ENCODE peak calls at places on chromosomes 5 and 9, in six cellular contexts. One of them, this sample, is unnamed.

GRCh38 chr9:136089697-136090045 is 5.4 kb downstream of the NACC2 start:
- DNase-seq in H9: no peak
- DNase-seq in IMR-90: peak
- DNase-seq in trophoblast cell: no peak
- DNase-seq in H1: no peak
- DNase-seq in mesenchymal stem cell: peak
- DNase-seq in this sample: no peak

GRCh38 chr5:170632266-170632984 is 128.6 kb downstream of the KCNIP1 start:
- DNase-seq in mesenchymal stem cell: peak
- DNase-seq in H9: peak
- DNase-seq in H1: no peak
- DNase-seq in trophoblast cell: peak
- DNase-seq in IMR-90: no peak
- DNase-seq in this sample: no peak

GRCh38 chr5:174453690-174454089 is 270.7 kb upstream of the MSX2 start:
- DNase-seq in IMR-90: no peak
- DNase-seq in H1: no peak
- DNase-seq in H9: no peak
- DNase-seq in mesenchymal stem cell: no peak
- DNase-seq in trophoblast cell: peak
- DNase-seq in this sample: no peak

GRCh38 chr5:355379-355935 is 33.9 kb downstream of the AHRR start:
- DNase-seq in H1: no peak
- DNase-seq in IMR-90: no peak
- DNase-seq in mesenchymal stem cell: no peak
- DNase-seq in H9: peak
- DNase-seq in trophoblast cell: no peak
- DNase-seq in this sample: no peak

GRCh38 chr9:32671333-32671732 is 35.9 kb upstream of the TAF1L start:
- DNase-seq in mesenchymal stem cell: no peak
- DNase-seq in H1: no peak
- DNase-seq in H9: no peak
- DNase-seq in IMR-90: no peak
- DNase-seq in trophoblast cell: no peak
- DNase-seq in this sample: no peak

GRCh38 chr9:19922476-19923118 is 133.8 kb upstream of the SLC24A2 start:
- DNase-seq in IMR-90: peak
- DNase-seq in H9: peak
- DNase-seq in mesenchymal stem cell: peak
- DNase-seq in H1: peak
- DNase-seq in trophoblast cell: peak
- DNase-seq in this sample: peak

GRCh38 chr9:6197330-6197729 is 18.3 kb upstream of the IL33 start:
- DNase-seq in trophoblast cell: no peak
- DNase-seq in H9: peak
- DNase-seq in IMR-90: peak
- DNase-seq in H1: no peak
- DNase-seq in mesenchymal stem cell: no peak
- DNase-seq in this sample: peak

GRCh38 chr9:83334320-83334719 is 203.9 kb downstream of the FRMD3 start:
- DNase-seq in mesenchymal stem cell: peak
- DNase-seq in H1: no peak
- DNase-seq in trophoblast cell: peak
- DNase-seq in IMR-90: peak
- DNase-seq in H9: peak
- DNase-seq in this sample: peak

GRCh38 chr9:93463638-93464248 is 10.4 kb upstream of the FAM120AOS start:
- DNase-seq in mesenchymal stem cell: no peak
- DNase-seq in H1: no peak
- DNase-seq in IMR-90: no peak
- DNase-seq in trophoblast cell: no peak
- DNase-seq in H9: no peak
- DNase-seq in this sample: no peak

GRCh38 chr5:164253764-164254163 is 748.3 kb downstream of the MAT2B start:
- DNase-seq in trophoblast cell: no peak
- DNase-seq in mesenchymal stem cell: no peak
- DNase-seq in H9: no peak
- DNase-seq in H1: no peak
- DNase-seq in IMR-90: no peak
- DNase-seq in this sample: no peak

GRCh38 chr5:96081276-96081858 is 119.7 kb upstream of the ELL2 start:
- DNase-seq in trophoblast cell: no peak
- DNase-seq in IMR-90: peak
- DNase-seq in H9: no peak
- DNase-seq in H1: no peak
- DNase-seq in mesenchymal stem cell: peak
- DNase-seq in this sample: no peak

GRCh38 chr5:96079962-96080361 is 118.3 kb upstream of the ELL2 start:
- DNase-seq in mesenchymal stem cell: no peak
- DNase-seq in IMR-90: no peak
- DNase-seq in H9: no peak
- DNase-seq in H1: no peak
- DNase-seq in trophoblast cell: no peak
- DNase-seq in this sample: no peak

GRCh38 chr5:96084874-96085545 is 123.4 kb upstream of the ELL2 start:
- DNase-seq in H1: no peak
- DNase-seq in IMR-90: no peak
- DNase-seq in H9: no peak
- DNase-seq in mesenchymal stem cell: no peak
- DNase-seq in trophoblast cell: no peak
- DNase-seq in this sample: no peak

GRCh38 chr5:96080557-96080956 is 118.9 kb upstream of the ELL2 start:
- DNase-seq in IMR-90: peak
- DNase-seq in H1: no peak
- DNase-seq in trophoblast cell: no peak
- DNase-seq in H9: no peak
- DNase-seq in mesenchymal stem cell: peak
- DNase-seq in this sample: no peak

GRCh38 chr5:96083361-96083881 is 121.8 kb upstream of the ELL2 start:
- DNase-seq in IMR-90: peak
- DNase-seq in trophoblast cell: no peak
- DNase-seq in mesenchymal stem cell: peak
- DNase-seq in H1: no peak
- DNase-seq in H9: peak
- DNase-seq in this sample: no peak
- H2BK120ac ChIP-seq in IMR-90: peak
- H2BK120ac ChIP-seq in trophoblast cell: no peak
- H2BK120ac ChIP-seq in mesenchymal stem cell: no peak
- H2BK120ac ChIP-seq in H1: no peak
- H2BK120ac ChIP-seq in H9: no peak
- H2BK120ac ChIP-seq in this sample: no peak

GRCh38 chr9:105742088-105742487 is 47.7 kb downstream of the TMEM38B start:
- DNase-seq in H9: no peak
- DNase-seq in trophoblast cell: no peak
- DNase-seq in IMR-90: no peak
- DNase-seq in mesenchymal stem cell: no peak
- DNase-seq in H1: no peak
- DNase-seq in this sample: no peak
- H4K91ac ChIP-seq in H9: no peak
- H4K91ac ChIP-seq in trophoblast cell: no peak
- H4K91ac ChIP-seq in IMR-90: no peak
- H4K91ac ChIP-seq in mesenchymal stem cell: no peak
- H4K91ac ChIP-seq in H1: no peak
- H4K91ac ChIP-seq in this sample: no peak

GRCh38 chr9:137580209-137580957 is 1.7 kb upstream of the DPH7 start:
- DNase-seq in H9: peak
- DNase-seq in H1: no peak
- DNase-seq in mesenchymal stem cell: no peak
- DNase-seq in trophoblast cell: no peak
- DNase-seq in IMR-90: no peak
- DNase-seq in this sample: no peak

GRCh38 chr9:137579259-137579604 is 507 bp upstream of the DPH7 start:
- DNase-seq in H9: peak
- DNase-seq in mesenchymal stem cell: no peak
- DNase-seq in trophoblast cell: no peak
- DNase-seq in H1: no peak
- DNase-seq in IMR-90: no peak
- DNase-seq in this sample: no peak

GRCh38 chr9:137575725-137576411 is 2.9 kb downstream of the DPH7 start:
- DNase-seq in H9: no peak
- DNase-seq in IMR-90: no peak
- DNase-seq in H1: no peak
- DNase-seq in trophoblast cell: no peak
- DNase-seq in mesenchymal stem cell: no peak
- DNase-seq in this sample: no peak

GRCh38 chr9:137580958-137581331 is 2.2 kb upstream of the DPH7 start:
- DNase-seq in IMR-90: no peak
- DNase-seq in trophoblast cell: no peak
- DNase-seq in H9: no peak
- DNase-seq in mesenchymal stem cell: no peak
- DNase-seq in H1: no peak
- DNase-seq in this sample: no peak

DNA sequence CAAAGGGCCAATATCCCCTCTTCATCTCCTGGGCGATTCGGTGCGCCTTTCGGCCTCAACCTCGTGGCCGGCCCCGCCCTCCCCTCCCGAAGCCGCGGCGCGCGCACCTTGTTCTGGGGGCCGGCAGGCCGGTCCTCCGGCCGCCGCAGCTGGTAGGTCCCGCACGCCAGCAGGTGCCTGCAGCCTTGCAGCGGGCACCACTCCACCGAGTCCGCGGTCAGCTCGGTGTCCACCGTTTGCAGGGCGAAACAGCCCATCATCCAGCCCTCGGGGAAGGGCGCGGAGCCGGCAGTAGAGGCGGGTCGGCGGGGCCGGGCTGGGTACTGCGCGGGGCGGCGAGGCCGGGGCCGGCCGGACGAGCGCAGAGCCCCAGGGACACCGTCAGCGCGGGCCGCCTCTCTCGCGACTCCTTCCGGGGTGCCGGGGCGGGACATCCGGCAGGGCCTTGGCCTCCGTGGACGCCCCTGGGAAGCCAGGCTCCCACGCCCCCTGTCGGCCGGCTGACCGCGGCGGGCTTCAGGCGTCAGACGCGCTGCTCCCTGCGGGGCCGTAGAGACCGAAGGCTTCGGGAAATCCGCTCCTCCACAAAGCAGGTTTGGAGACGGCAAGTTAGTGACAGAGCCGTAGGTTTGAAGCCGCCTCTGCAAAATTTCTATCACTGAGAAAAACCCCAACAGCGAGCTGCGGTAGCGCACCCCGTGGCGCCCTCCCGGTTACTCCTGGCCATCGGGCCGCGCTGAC is at the start of gene DPH7:
- DNase-seq in mesenchymal stem cell: peak
- DNase-seq in IMR-90: peak
- DNase-seq in trophoblast cell: peak
- DNase-seq in H9: peak
- DNase-seq in H1: peak
- DNase-seq in this sample: peak
- H3K18ac ChIP-seq in mesenchymal stem cell: peak
- H3K18ac ChIP-seq in IMR-90: no peak
- H3K18ac ChIP-seq in trophoblast cell: peak
- H3K18ac ChIP-seq in H9: peak
- H3K18ac ChIP-seq in H1: peak
- H3K18ac ChIP-seq in this sample: peak

DNA sequence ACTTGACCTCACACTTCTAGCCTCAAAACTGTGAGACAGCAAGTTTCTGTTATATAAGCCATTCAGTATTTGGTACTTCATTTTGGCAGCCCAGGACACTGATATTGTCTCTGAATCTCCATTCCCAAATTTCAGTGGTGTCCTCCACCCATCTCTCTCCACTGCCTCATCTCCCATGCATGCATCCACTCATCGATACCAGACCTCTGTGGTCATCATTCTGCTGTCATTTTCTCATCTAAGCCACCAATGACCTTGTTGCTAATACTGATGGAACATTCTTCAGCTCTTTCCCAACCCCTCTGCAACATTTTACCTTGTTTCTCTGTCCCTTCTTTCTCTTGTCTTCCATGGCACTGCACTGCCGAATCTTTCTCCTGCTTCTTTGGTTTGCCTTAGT is 221.8 kb downstream of the SNX18 start:
- DNase-seq in trophoblast cell: no peak
- DNase-seq in IMR-90: no peak
- DNase-seq in mesenchymal stem cell: no peak
- DNase-seq in H1: no peak
- DNase-seq in H9: no peak
- DNase-seq in this sample: no peak
- H2BK120ac ChIP-seq in trophoblast cell: no peak
- H2BK120ac ChIP-seq in IMR-90: peak
- H2BK120ac ChIP-seq in mesenchymal stem cell: no peak
- H2BK120ac ChIP-seq in H1: no peak
- H2BK120ac ChIP-seq in H9: no peak
- H2BK120ac ChIP-seq in this sample: no peak

DNA sequence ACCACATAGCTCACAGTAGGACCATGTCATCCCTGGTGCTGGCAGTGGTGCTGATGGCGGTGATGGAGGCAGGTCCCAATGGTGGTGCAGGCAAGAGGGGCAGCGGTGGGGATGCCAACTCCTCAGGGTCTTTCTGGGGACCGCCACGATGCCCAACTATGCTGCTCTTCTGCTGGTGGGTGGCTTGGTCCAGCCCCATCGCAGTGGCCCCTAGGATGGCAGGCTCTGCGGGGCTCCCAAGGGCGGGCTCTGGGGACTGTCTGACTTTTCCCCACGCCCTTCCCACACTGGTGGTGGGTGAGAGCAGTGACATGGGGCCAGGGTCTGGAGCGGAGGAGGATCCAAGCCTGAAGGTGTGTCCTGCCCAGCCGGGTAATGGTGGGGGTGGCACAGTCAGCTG is 288.9 kb upstream of the RIOK2 start:
- DNase-seq in H1: no peak
- DNase-seq in H9: no peak
- DNase-seq in trophoblast cell: no peak
- DNase-seq in mesenchymal stem cell: no peak
- DNase-seq in IMR-90: no peak
- DNase-seq in this sample: no peak
- H4K91ac ChIP-seq in H1: no peak
- H4K91ac ChIP-seq in H9: no peak
- H4K91ac ChIP-seq in trophoblast cell: no peak
- H4K91ac ChIP-seq in mesenchymal stem cell: no peak
- H4K91ac ChIP-seq in IMR-90: no peak
- H4K91ac ChIP-seq in this sample: no peak

DNA sequence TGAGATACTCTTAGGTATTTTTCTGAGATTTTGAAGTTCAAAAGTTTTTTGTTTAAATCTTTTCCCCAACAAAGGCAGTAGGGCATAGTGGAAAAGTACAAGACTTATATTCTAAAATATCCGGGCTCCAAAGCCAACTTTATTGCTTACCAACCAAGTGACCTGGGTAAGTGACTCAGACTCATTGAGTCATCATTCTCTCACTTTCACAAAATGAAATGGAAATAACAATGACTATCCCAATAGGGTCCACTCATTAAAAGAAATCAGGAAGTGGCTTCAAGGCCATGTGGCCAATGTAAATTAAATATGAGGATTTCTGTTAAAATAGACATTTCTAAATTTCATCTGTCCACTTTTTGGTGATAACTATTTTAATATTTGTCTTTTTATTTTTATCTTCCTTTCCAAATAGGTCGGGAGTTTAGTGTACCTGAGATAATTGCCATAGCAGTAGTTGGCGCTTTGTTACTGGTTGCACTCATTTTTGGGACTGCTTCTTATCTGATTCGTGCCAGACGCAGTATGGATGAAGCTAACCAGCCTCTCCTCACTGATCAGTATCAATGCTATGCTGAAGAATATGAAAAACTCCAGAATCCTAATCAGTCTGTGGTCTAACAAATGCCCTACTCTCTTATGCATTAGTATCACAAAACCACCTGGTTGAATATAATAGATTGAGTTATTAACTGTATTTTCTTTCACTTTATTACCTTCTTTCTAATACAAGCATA is 15.5 kb downstream of the TYRP1 start:
- DNase-seq in trophoblast cell: no peak
- DNase-seq in H1: no peak
- DNase-seq in H9: no peak
- DNase-seq in IMR-90: peak
- DNase-seq in mesenchymal stem cell: peak
- DNase-seq in this sample: no peak
- H3K18ac ChIP-seq in trophoblast cell: no peak
- H3K18ac ChIP-seq in H1: no peak
- H3K18ac ChIP-seq in H9: no peak
- H3K18ac ChIP-seq in IMR-90: no peak
- H3K18ac ChIP-seq in mesenchymal stem cell: no peak
- H3K18ac ChIP-seq in this sample: no peak